ENCODE peak calls at places on chromosome 5, in four cellular contexts. One of them, this sample, is unnamed.

GRCh38 chr5:65805082-65805481 is 83.1 kb downstream of the NLN start:
- DNase-seq in GM12891: no peak
- DNase-seq in transverse colon: no peak
- DNase-seq in gastrocnemius medialis: no peak
- DNase-seq in this sample: no peak

GRCh38 chr5:56463944-56464571 is 230.9 kb upstream of the ANKRD55 start:
- DNase-seq in GM12891: no peak
- DNase-seq in transverse colon: no peak
- DNase-seq in gastrocnemius medialis: no peak
- DNase-seq in this sample: no peak

GRCh38 chr5:3077684-3078083 is 326.2 kb upstream of the IRX2 start:
- DNase-seq in GM12891: no peak
- DNase-seq in transverse colon: no peak
- DNase-seq in gastrocnemius medialis: no peak
- DNase-seq in this sample: no peak

GRCh38 chr5:65247594-65247993 is 234.1 kb downstream of the ADAMTS6 start:
- DNase-seq in GM12891: no peak
- DNase-seq in transverse colon: no peak
- DNase-seq in gastrocnemius medialis: no peak
- DNase-seq in this sample: no peak

GRCh38 chr5:116032991-116033390 is 719 bp downstream of the ARL14EPL start:
- DNase-seq in GM12891: no peak
- DNase-seq in transverse colon: no peak
- DNase-seq in gastrocnemius medialis: no peak
- DNase-seq in this sample: no peak

GRCh38 chr5:14173419-14174234 is 30.5 kb downstream of the TRIO start:
- DNase-seq in GM12891: no peak
- DNase-seq in transverse colon: no peak
- DNase-seq in gastrocnemius medialis: no peak
- DNase-seq in this sample: no peak

GRCh38 chr5:126503602-126504104 is 80.4 kb downstream of the GRAMD2B start:
- DNase-seq in GM12891: no peak
- DNase-seq in transverse colon: no peak
- DNase-seq in gastrocnemius medialis: peak; percentile 46
- DNase-seq in this sample: no peak

GRCh38 chr5:89043676-89044075 is 160.7 kb upstream of the MEF2C start:
- DNase-seq in GM12891: no peak
- DNase-seq in transverse colon: no peak
- DNase-seq in gastrocnemius medialis: no peak
- DNase-seq in this sample: no peak

GRCh38 chr5:173522518-173522917 is 93.9 kb downstream of the BOD1 start:
- DNase-seq in GM12891: no peak
- DNase-seq in transverse colon: no peak
- DNase-seq in gastrocnemius medialis: no peak
- DNase-seq in this sample: no peak

GRCh38 chr5:6446042-6446441 is 2.6 kb upstream of the UBE2QL1 start:
- DNase-seq in GM12891: no peak
- DNase-seq in transverse colon: no peak
- DNase-seq in gastrocnemius medialis: no peak
- DNase-seq in this sample: no peak

GRCh38 chr5:129902806-129903205 is 1.5 kb upstream of the CHSY3 start:
- DNase-seq in GM12891: no peak
- DNase-seq in transverse colon: no peak
- DNase-seq in gastrocnemius medialis: no peak
- DNase-seq in this sample: no peak

GRCh38 chr5:129904667-129905466 is 602 bp downstream of the CHSY3 start:
- DNase-seq in GM12891: peak; percentile 7
- DNase-seq in transverse colon: peak; percentile 11
- DNase-seq in gastrocnemius medialis: peak; percentile 1
- DNase-seq in this sample: no peak

GRCh38 chr5:129905467-129906176 is 1.4 kb downstream of the CHSY3 start:
- DNase-seq in GM12891: no peak
- DNase-seq in transverse colon: no peak
- DNase-seq in gastrocnemius medialis: no peak
- DNase-seq in this sample: no peak

GRCh38 chr5:129903466-129904101 is 681 bp upstream of the CHSY3 start:
- DNase-seq in GM12891: no peak
- DNase-seq in transverse colon: no peak
- DNase-seq in gastrocnemius medialis: no peak
- DNase-seq in this sample: no peak

GRCh38 chr5:129904102-129904666 is at the start of gene CHSY3:
- DNase-seq in GM12891: peak; percentile 27
- DNase-seq in transverse colon: peak; percentile 78
- DNase-seq in gastrocnemius medialis: peak; percentile 75
- DNase-seq in this sample: peak; percentile 5
- TF ChIP-seq POLR2A in GM12891: no peak
- TF ChIP-seq POLR2A in transverse colon: no peak
- TF ChIP-seq POLR2A in gastrocnemius medialis: peak; percentile 38
- TF ChIP-seq POLR2A in this sample: peak; percentile 9

GRCh38 chr5:141477169-141477568 is 1.4 kb downstream of the PCDHGC3 start:
- DNase-seq in GM12891: no peak
- DNase-seq in transverse colon: no peak
- DNase-seq in gastrocnemius medialis: no peak
- DNase-seq in this sample: no peak

GRCh38 chr5:141476132-141476909 is 555 bp downstream of the PCDHGC3 start:
- DNase-seq in GM12891: no peak
- DNase-seq in transverse colon: peak; percentile 57
- DNase-seq in gastrocnemius medialis: peak; percentile 29
- DNase-seq in this sample: no peak

GRCh38 chr5:141478321-141478945 is 2.7 kb downstream of the PCDHGC3 start:
- DNase-seq in GM12891: no peak
- DNase-seq in transverse colon: peak; percentile 87
- DNase-seq in gastrocnemius medialis: no peak
- DNase-seq in this sample: no peak

GRCh38 chr5:141477815-141478214 is 2.0 kb downstream of the PCDHGC3 start:
- DNase-seq in GM12891: no peak
- DNase-seq in transverse colon: no peak
- DNase-seq in gastrocnemius medialis: no peak
- DNase-seq in this sample: no peak

GRCh38 chr5:141475625-141476131 is at the start of gene PCDHGC3:
- DNase-seq in GM12891: peak; percentile 69
- DNase-seq in transverse colon: peak; percentile 89
- DNase-seq in gastrocnemius medialis: peak; percentile 92
- DNase-seq in this sample: peak; percentile 36
- TF ChIP-seq POLR2A in GM12891: no peak
- TF ChIP-seq POLR2A in transverse colon: peak; percentile 64
- TF ChIP-seq POLR2A in gastrocnemius medialis: peak; percentile 35
- TF ChIP-seq POLR2A in this sample: no peak

GRCh38 chr5:862367-863243 is 11.8 kb upstream of the ZDHHC11 start:
- DNase-seq in GM12891: no peak
- DNase-seq in transverse colon: no peak
- DNase-seq in gastrocnemius medialis: peak; percentile 12
- DNase-seq in this sample: no peak
- TF ChIP-seq POLR2A in GM12891: peak; percentile 25
- TF ChIP-seq POLR2A in transverse colon: no peak
- TF ChIP-seq POLR2A in gastrocnemius medialis: no peak
- TF ChIP-seq POLR2A in this sample: no peak

GRCh38 chr5:94618493-94619328 is at the start of the genes KIAA0825 and SLF1:
- DNase-seq in GM12891: peak; percentile 61
- DNase-seq in transverse colon: peak; percentile 90
- DNase-seq in gastrocnemius medialis: peak; percentile 72
- DNase-seq in this sample: peak; percentile 36
- TF ChIP-seq POLR2A in GM12891: peak; percentile 69
- TF ChIP-seq POLR2A in transverse colon: peak; percentile 5
- TF ChIP-seq POLR2A in gastrocnemius medialis: no peak
- TF ChIP-seq POLR2A in this sample: no peak

GRCh38 chr5:74640450-74641013 is at the start of gene ENC1:
- DNase-seq in GM12891: peak; percentile 56
- DNase-seq in transverse colon: peak; percentile 87
- DNase-seq in gastrocnemius medialis: peak; percentile 55
- DNase-seq in this sample: peak; percentile 39
- TF ChIP-seq POLR2A in GM12891: peak; percentile 60
- TF ChIP-seq POLR2A in transverse colon: peak; percentile 90
- TF ChIP-seq POLR2A in gastrocnemius medialis: peak; percentile 32
- TF ChIP-seq POLR2A in this sample: no peak

DNA sequence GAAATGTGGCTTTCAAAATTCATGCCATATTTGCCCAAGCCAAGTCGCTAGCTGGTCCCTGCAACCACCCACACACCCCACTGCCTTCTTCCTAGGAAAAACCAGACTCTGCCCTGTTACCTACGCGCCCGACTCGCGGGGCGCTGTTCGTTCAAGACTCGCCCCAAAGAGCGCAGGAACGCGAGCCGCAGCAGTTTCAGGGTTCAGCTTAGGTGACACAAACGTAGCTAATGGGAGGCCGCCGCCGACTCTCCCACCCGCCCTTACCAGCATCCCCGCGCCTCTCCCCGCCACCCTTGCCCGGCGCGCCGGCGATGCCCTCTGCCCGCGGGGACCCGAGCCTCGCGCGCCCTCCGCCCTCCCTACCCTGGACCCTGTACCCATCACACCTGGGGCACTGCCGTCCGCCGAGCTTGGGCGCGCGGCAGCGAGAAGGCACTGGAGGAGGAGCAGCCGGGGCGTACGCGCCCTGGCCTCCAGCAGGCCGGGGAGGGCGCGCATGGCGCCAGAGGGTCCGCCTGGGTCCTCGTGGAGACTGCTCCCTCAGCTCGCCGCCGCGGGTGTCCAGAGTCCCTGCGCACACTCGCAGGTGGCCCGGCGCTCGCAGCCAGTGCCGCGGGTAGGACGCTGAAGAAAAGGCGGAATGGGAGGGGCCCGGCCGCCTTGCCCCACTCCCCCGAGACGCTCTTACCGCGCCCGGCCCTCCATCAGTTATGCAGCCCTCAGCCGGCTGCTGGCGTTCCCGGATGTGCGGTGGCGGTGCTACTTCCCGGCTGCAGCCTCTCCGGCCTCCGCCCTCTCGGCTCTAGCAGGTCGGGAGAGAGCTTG is at the start of gene EMB:
- DNase-seq in GM12891: peak; percentile 37
- DNase-seq in transverse colon: peak; percentile 76
- DNase-seq in gastrocnemius medialis: peak; percentile 15
- DNase-seq in this sample: peak; percentile 23
- TF ChIP-seq POLR2A in GM12891: peak; percentile 79
- TF ChIP-seq POLR2A in transverse colon: peak; percentile 44
- TF ChIP-seq POLR2A in gastrocnemius medialis: no peak
- TF ChIP-seq POLR2A in this sample: no peak

GRCh38 chr5:161149078-161149477 is 297.1 kb upstream of the ATP10B start:
- DNase-seq in GM12891: no peak
- DNase-seq in transverse colon: no peak
- DNase-seq in gastrocnemius medialis: no peak
- DNase-seq in this sample: no peak

GRCh38 chr5:161152415-161152814 is 300.4 kb upstream of the ATP10B start:
- DNase-seq in GM12891: no peak
- DNase-seq in transverse colon: no peak
- DNase-seq in gastrocnemius medialis: no peak
- DNase-seq in this sample: no peak

GRCh38 chr5:161155451-161155850 is 303.4 kb upstream of the ATP10B start:
- DNase-seq in GM12891: no peak
- DNase-seq in transverse colon: no peak
- DNase-seq in gastrocnemius medialis: no peak
- DNase-seq in this sample: no peak

GRCh38 chr5:161150589-161150988 is 298.6 kb upstream of the ATP10B start:
- DNase-seq in GM12891: no peak
- DNase-seq in transverse colon: no peak
- DNase-seq in gastrocnemius medialis: no peak
- DNase-seq in this sample: no peak
- TF ChIP-seq POLR2A in GM12891: no peak
- TF ChIP-seq POLR2A in transverse colon: no peak
- TF ChIP-seq POLR2A in gastrocnemius medialis: no peak
- TF ChIP-seq POLR2A in this sample: no peak

DNA sequence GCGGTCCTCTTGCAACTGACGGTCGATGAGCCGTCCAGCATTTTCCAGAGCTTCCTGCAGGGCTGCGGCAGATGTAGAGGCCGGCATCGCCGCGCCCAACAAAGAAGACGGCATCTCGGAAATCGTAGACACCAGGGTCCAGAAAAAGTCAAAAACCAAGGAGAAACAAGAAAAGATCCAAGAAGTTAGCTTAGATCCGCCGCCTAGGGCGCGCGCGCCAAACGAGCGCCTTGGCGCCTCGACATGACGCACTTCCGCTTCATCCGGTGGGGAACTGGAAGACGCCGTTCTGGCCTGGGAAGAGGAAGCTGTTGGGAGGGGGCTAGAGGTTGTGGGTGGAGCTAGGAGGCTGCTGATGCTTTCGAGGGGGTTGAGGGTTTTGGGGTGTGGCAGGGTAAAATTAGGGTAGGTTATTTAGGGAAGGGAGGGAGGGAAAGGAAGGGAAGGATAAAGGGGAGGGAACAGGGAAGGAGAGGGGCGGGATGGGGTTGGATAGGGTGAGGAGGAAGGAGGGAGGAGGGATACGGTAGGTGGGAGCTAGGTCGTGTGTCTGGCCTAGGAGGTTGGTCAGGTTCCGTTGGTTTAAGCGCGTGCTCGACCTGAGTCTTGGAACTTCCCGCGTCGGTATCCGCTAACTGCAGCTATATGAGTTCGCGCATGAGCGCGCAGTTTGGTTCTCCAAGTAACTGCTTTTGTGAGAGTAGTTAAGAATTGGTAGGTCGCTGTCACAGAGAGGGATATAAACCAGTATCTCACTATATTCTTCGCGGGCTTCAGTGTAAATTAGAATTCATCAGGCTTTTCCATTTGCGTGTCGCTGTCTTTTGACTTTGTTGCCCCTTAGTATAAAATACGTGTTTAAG is at the start of gene NUP155:
- DNase-seq in GM12891: peak; percentile 75
- DNase-seq in transverse colon: peak; percentile 92
- DNase-seq in gastrocnemius medialis: peak; percentile 85
- DNase-seq in this sample: peak; percentile 62
- TF ChIP-seq POLR2A in GM12891: peak; percentile 94
- TF ChIP-seq POLR2A in transverse colon: peak; percentile 77
- TF ChIP-seq POLR2A in gastrocnemius medialis: peak; percentile 58
- TF ChIP-seq POLR2A in this sample: peak; percentile 58

GRCh38 chr5:129101794-129102193 is 7.2 kb downstream of the ISOC1 start:
- DNase-seq in GM12891: no peak
- DNase-seq in transverse colon: no peak
- DNase-seq in gastrocnemius medialis: no peak
- DNase-seq in this sample: no peak
- TF ChIP-seq POLR2A in GM12891: no peak
- TF ChIP-seq POLR2A in transverse colon: no peak
- TF ChIP-seq POLR2A in gastrocnemius medialis: no peak
- TF ChIP-seq POLR2A in this sample: no peak

This sample was measured in esophagus squamous epithelium.